ENCODE peak calls at places on chromosomes 7 and 10, in nine cellular contexts. Y, I, D, X, G, S, R, B and T are unnamed samples.

GRCh38 chr7:28975987-28976386 is 17.9 kb upstream of the TRIL start:
- DNase-seq in S (no peak), X (no peak), R (no peak), I (no peak), Y (no peak), D (no peak), G (no peak), B (no peak), T (no peak)

GRCh38 chr10:130364631-130365030 is 228.4 kb downstream of the GLRX3 start:
- DNase-seq in D (no peak), B (no peak), I (no peak), R (no peak), G (no peak), Y (no peak), S (no peak), X (no peak), T (no peak)

GRCh38 chr7:5452937-5453540 is 29.4 kb upstream of the TNRC18 start:
- DNase-seq in S (no peak), R (no peak), G (no peak), X (peak), B (peak), Y (no peak), D (peak), I (no peak), T (no peak)

GRCh38 chr10:100670828-100671479 is 74.4 kb upstream of the PAX2 start:
- DNase-seq in S (peak), I (no peak), D (peak), R (no peak), Y (no peak), G (peak), B (no peak), X (no peak), T (peak)

GRCh38 chr10:24771943-24772747 is 48.5 kb upstream of the ARHGAP21 start:
- DNase-seq in R (no peak), D (no peak), S (no peak), Y (no peak), B (no peak), G (no peak), X (no peak), I (no peak), T (no peak)

GRCh38 chr7:45143616-45144015 is 14.0 kb upstream of the RAMP3 start:
- DNase-seq in B (no peak), G (no peak), I (no peak), R (no peak), S (no peak), Y (peak), X (peak), D (no peak), T (no peak)

GRCh38 chr7:151455690-151456089 is 15.7 kb upstream of the CRYGN start:
- DNase-seq in S (no peak), B (no peak), D (no peak), I (no peak), R (no peak), G (no peak), Y (no peak), X (no peak), T (no peak)

GRCh38 chr10:96096958-96097357 is 33.1 kb upstream of the ZNF518A start:
- DNase-seq in Y (no peak), G (no peak), S (no peak), D (peak), B (no peak), R (no peak), I (no peak), X (no peak), T (no peak)

GRCh38 chr7:16711730-16712129 is 41.8 kb upstream of the TSPAN13 start:
- DNase-seq in D (no peak), B (peak), R (no peak), X (peak), S (no peak), I (no peak), G (no peak), Y (no peak), T (no peak)

GRCh38 chr10:112314822-112315474 is 31.7 kb downstream of the TECTB start:
- DNase-seq in R (peak), Y (peak), B (peak), G (peak), I (peak), D (peak), X (peak), S (peak), T (peak)

GRCh38 chr10:14532473-14533251 is 201.9 kb upstream of the FRMD4A start:
- DNase-seq in R (no peak), B (no peak), S (peak), G (no peak), D (no peak), Y (no peak), I (no peak), X (no peak), T (no peak)

GRCh38 chr7:74199551-74200355 is 10.1 kb upstream of the LAT2 start:
- DNase-seq in B (no peak), Y (no peak), D (no peak), X (peak), G (no peak), S (no peak), R (no peak), I (no peak), T (no peak)

GRCh38 chr10:77965294-77965693 is 38.7 kb upstream of the DLG5 start:
- DNase-seq in X (peak), B (no peak), S (no peak), G (no peak), R (no peak), I (no peak), D (no peak), Y (peak), T (no peak)

GRCh38 chr7:20403356-20403755 is 72.7 kb downstream of the ITGB8 start:
- DNase-seq in S (peak), R (peak), Y (peak), X (no peak), I (no peak), D (no peak), G (no peak), B (peak), T (no peak)

GRCh38 chr10:104349623-104350142 is 4.0 kb upstream of the CFAP58 start:
- DNase-seq in Y (no peak), B (no peak), D (no peak), I (no peak), X (no peak), G (no peak), R (no peak), S (no peak), T (no peak)

GRCh38 chr10:91910467-91910866 is 1.2 kb upstream of the FGFBP3 start:
- DNase-seq in R (no peak), D (no peak), X (no peak), G (no peak), I (no peak), B (no peak), Y (no peak), S (no peak), T (no peak)

GRCh38 chr7:122726881-122727280 is 24.2 kb upstream of the RNF148 start:
- DNase-seq in D (no peak), B (no peak), G (no peak), S (no peak), R (no peak), I (no peak), Y (no peak), X (no peak), T (no peak)

GRCh38 chr10:93701903-93702277 is 502 bp downstream of the FRA10AC1 start:
- DNase-seq in S (peak), I (peak), X (peak), R (no peak), D (no peak), B (no peak), Y (no peak), G (peak), T (no peak)

GRCh38 chr10:92640110-92640509 is 47.2 kb downstream of the KIF11 start:
- DNase-seq in R (no peak), S (no peak), I (no peak), X (peak), G (no peak), D (no peak), Y (no peak), B (peak), T (no peak)

GRCh38 chr10:98135222-98135899 is 904 bp downstream of the R3HCC1L start:
- DNase-seq in D (no peak), B (no peak), G (no peak), R (no peak), X (peak), Y (no peak), S (peak), I (no peak), T (no peak)

GRCh38 chr7:113629244-113629643 is 289.6 kb downstream of the PPP1R3A start:
- DNase-seq in G (no peak), R (no peak), B (no peak), D (no peak), X (peak), I (no peak), S (no peak), Y (no peak), T (no peak)